ENCODE peak calls at places on chromosome 19, in seven cellular contexts. U, H, A, W, Q, Y and F are unnamed samples. For H3K79me2, the result is how much of the 10 kb centered on the place peaks cover.

GRCh38 chr19:31391518-31391917 is 42.3 kb upstream of the TSHZ3 start:
- DNase-seq in H (no peak), A (no peak), Q (no peak), Y (no peak), W (no peak), U (no peak), F (no peak)

GRCh38 chr19:10007811-10008211 is 2.5 kb downstream of the COL5A3 start:
- DNase-seq in U (peak), H (no peak), Y (no peak), Q (no peak), W (no peak), A (no peak), F (no peak)

GRCh38 chr19:19342086-19343015 is 21.7 kb downstream of the MAU2 start:
- DNase-seq in A (peak), Q (peak), H (peak), W (peak), U (peak), Y (peak), F (peak)

GRCh38 chr19:53007200-53008054 is 6.3 kb upstream of the ERVV-1 start:
- DNase-seq in Y (no peak), A (no peak), H (no peak), U (no peak), Q (no peak), W (no peak), F (no peak)

GRCh38 chr19:58568731-58569130 is 4.4 kb downstream of the MZF1 start:
- DNase-seq in W (no peak), A (no peak), Q (no peak), Y (no peak), U (no peak), H (no peak), F (no peak)

GRCh38 chr19:36963262-36963661 is 47.1 kb downstream of the ZNF568 start:
- DNase-seq in W (no peak), U (no peak), H (no peak), Y (no peak), A (no peak), Q (no peak), F (no peak)

GRCh38 chr19:17966497-17967257 is at the start of gene KCNN1:
- DNase-seq in Q (no peak), A (peak), U (no peak), H (peak), W (peak), Y (no peak), F (peak)

GRCh38 chr19:5627395-5627904 is 4.6 kb downstream of the SAFB start:
- DNase-seq in Y (no peak), H (peak), Q (no peak), W (no peak), A (peak), U (peak), F (peak)

GRCh38 chr19:43780706-43781525 is at the start of gene KCNN4:
- DNase-seq in U (peak), Q (peak), H (no peak), Y (peak), A (peak), W (peak), F (no peak)

GRCh38 chr19:11797491-11797890 is 832 bp upstream of the ZNF491 start:
- DNase-seq in A (peak), W (peak), Y (peak), H (peak), U (peak), Q (peak), F (peak)
- TF ChIP-seq EZH2phosphoT487 in A (no peak), W (no peak), Y (no peak), H (no peak), U (no peak), Q (no peak), F (no peak)

GRCh38 chr19:29971002-29971401 is 29.0 kb downstream of the URI1 start:
- DNase-seq in U (no peak), W (no peak), A (no peak), Y (no peak), H (no peak), Q (no peak), F (no peak)

GRCh38 chr19:29971648-29972047 is 29.6 kb downstream of the URI1 start:
- DNase-seq in U (no peak), A (no peak), W (no peak), Q (no peak), Y (no peak), H (no peak), F (no peak)

GRCh38 chr19:29976151-29976943 is 34.3 kb downstream of the URI1 start:
- DNase-seq in U (no peak), Y (no peak), Q (no peak), A (no peak), W (no peak), H (no peak), F (no peak)

GRCh38 chr19:29978139-29978538 is 36.1 kb downstream of the URI1 start:
- DNase-seq in W (no peak), U (peak), A (no peak), H (no peak), Y (no peak), Q (no peak), F (no peak)

GRCh38 chr19:29974701-29975100 is 32.7 kb downstream of the URI1 start:
- DNase-seq in Q (no peak), Y (no peak), U (no peak), H (no peak), A (no peak), W (no peak), F (no peak)
- H3K79me2 ChIP-seq in Q (half or more), Y (half or more), U (half or more), H (half or more), A (half or more), W (half or more), F (half or more)

GRCh38 chr19:23283925-23284324 is 33.7 kb upstream of the ZNF724 start:
- DNase-seq in H (peak), W (peak), A (peak), Q (peak), U (peak), Y (peak), F (peak)
- H3K27ac ChIP-seq in H (no peak), W (no peak), A (peak), Q (no peak), U (no peak), Y (no peak), F (no peak)

GRCh38 chr19:51564791-51565190 is 6.3 kb upstream of the ZNF175 start:
- DNase-seq in U (no peak), H (peak), A (peak), Q (no peak), Y (no peak), W (no peak), F (no peak)
- TF ChIP-seq EZH2phosphoT487 in U (no peak), H (no peak), A (no peak), Q (no peak), Y (no peak), W (no peak), F (no peak)

GRCh38 chr19:3807131-3807480 is 20.9 kb upstream of the MATK start:
- DNase-seq in A (no peak), W (no peak), H (no peak), U (no peak), Q (no peak), Y (no peak), F (no peak)

GRCh38 chr19:3810708-3811355 is 24.7 kb upstream of the MATK start:
- DNase-seq in A (no peak), Q (no peak), U (no peak), Y (no peak), H (no peak), W (no peak), F (no peak)

GRCh38 chr19:3807574-3808354 is 21.6 kb upstream of the MATK start:
- DNase-seq in Y (no peak), A (no peak), Q (no peak), H (no peak), W (no peak), U (no peak), F (no peak)

GRCh38 chr19:3808420-3809143 is 22.4 kb upstream of the MATK start:
- DNase-seq in Y (no peak), Q (no peak), H (no peak), A (no peak), U (no peak), W (no peak), F (no peak)

DNA sequence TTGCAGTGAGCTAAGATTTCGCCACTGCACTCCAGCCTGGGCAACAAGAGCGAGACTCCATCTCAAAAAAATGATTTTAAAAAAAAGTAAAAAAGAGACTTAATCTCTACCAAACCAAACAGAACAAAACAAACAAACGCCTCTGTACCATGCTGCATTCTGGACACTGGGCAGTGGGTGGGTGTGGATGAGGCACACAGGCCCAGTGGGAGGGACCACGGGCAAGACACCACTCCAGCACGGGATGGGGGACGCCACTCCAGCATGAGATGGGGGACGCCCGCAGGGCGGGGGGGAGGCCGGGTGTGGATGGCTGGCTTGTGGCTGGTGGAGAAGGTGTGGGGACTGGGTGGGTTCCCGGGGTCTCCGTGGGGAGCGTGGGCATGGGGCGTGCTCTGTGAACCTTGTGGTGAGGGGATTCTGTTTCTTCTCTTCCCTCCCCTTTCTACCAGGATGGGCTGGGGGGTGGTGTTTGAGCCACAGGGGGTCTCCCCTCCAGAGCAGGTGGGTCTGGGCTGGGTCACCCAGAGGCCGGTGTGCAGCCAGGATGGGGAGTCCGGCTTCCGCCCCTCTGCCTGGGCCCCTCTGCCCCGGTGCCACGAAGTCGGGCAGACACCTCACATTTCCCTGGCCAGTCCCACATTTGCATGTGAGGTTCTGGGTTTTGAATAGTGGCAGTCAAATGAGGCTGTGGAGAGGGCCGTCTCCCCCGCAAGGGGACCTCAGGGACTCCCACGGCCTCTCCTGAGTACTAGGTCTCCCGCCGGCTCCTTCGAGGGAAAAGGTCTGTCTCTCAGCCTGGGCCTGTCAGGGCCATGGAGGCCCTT is 23.9 kb upstream of the MATK start:
- DNase-seq in H (no peak), Y (no peak), Q (no peak), A (peak), W (no peak), U (no peak), F (no peak)
- H3K79me2 ChIP-seq in H (under half), Y (under half), Q (under half), A (under half), W (under half), U (under half), F (under half)

GRCh38 chr19:45469132-45469834 is 1.5 kb downstream of the FOSB start:
- DNase-seq in A (peak), U (peak), W (peak), Y (peak), Q (peak), H (peak), F (peak)

GRCh38 chr19:45468159-45468651 is 409 bp downstream of the FOSB start:
- DNase-seq in Q (no peak), U (peak), A (peak), W (peak), Y (no peak), H (no peak), F (peak)

GRCh38 chr19:45469835-45470146 is 2.0 kb downstream of the FOSB start:
- DNase-seq in A (peak), Y (no peak), Q (no peak), H (peak), W (no peak), U (no peak), F (no peak)

GRCh38 chr19:45467456-45468158 is at the start of gene FOSB:
- DNase-seq in W (peak), H (peak), Q (peak), Y (peak), A (peak), U (peak), F (peak)

DNA sequence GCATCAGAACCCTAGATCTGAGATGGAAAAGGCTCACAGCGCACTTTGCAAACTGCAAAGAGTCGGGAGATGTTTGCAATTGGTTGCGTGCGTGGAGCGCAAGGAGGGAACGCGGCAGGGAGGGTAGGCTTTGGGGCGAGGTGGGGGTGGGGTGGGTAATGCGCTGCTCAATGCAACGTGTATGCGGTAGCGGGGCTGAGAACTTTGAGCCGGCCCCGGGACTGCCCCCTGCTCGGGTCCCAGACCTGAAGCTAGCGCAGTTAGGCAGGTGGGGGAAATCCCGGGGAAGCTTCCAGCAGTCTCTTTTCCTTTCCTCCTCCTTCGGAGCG is 971 bp downstream of the FOSB start:
- DNase-seq in H (no peak), A (no peak), Y (no peak), Q (no peak), U (peak), W (no peak), F (no peak)
- H3K27ac ChIP-seq in H (peak), A (peak), Y (peak), Q (peak), U (peak), W (peak), F (no peak)

GRCh38 chr19:41426952-41427646 is at the start of gene B3GNT8:
- DNase-seq in A (no peak), Q (no peak), W (peak), U (peak), Y (no peak), H (peak), F (peak)
- TF ChIP-seq EZH2phosphoT487 in A (no peak), Q (no peak), W (no peak), U (no peak), Y (no peak), H (no peak), F (no peak)

DNA sequence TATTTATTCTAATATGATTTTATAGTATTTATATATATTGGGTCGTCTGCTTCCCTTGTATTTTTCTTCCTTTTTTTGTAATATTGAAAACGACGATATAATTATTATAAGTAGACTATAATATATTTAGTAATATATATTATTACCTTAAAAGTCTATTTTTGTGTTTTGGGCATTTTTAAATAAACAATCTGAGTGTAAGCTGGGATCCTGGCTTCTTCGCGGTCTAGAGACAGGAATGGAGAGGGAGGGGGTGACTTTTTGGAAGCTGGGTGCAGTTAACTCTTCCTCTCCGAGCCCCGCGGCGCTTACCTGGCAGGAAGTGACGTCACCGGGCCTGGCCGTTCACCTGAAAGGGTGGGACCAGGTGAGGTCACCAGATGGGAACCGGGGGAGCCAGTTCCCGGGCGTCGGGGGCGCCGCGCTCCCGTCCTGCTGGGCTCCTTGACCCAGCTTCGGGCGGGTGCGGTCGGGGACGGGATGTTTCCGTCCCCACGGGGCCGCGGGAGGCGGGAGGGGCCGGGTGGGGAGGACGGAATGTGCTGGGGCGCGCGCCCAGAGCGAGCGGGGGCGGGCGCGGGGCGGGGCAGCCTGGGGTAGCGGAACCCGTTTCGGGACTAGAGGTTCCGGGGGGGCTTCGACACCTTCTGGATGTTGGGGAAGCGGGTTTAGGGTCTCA is 2.7 kb downstream of the ZFP36 start:
- DNase-seq in A (peak), H (peak), Y (peak), U (peak), Q (peak), W (peak), F (no peak)
- H3K79me2 ChIP-seq in A (under half), H (under half), Y (under half), U (under half), Q (under half), W (half or more), F (under half)

GRCh38 chr19:8611890-8612806 is 1.6 kb upstream of the ADAMTS10 start:
- DNase-seq in A (no peak), W (peak), U (peak), Q (peak), Y (no peak), H (peak), F (no peak)

GRCh38 chr19:8610928-8611284 is 391 bp upstream of the ADAMTS10 start:
- DNase-seq in U (no peak), W (peak), Q (no peak), A (no peak), H (peak), Y (no peak), F (no peak)

GRCh38 chr19:8610041-8610927 is at the start of gene ADAMTS10:
- DNase-seq in W (peak), U (peak), Q (no peak), Y (no peak), H (peak), A (no peak), F (peak)

GRCh38 chr19:8612807-8613171 is 2.3 kb upstream of the ADAMTS10 start:
- DNase-seq in H (no peak), Q (no peak), U (no peak), Y (no peak), A (no peak), W (no peak), F (no peak)

GRCh38 chr19:8611391-8611883 is 922 bp upstream of the ADAMTS10 start:
- DNase-seq in U (peak), H (peak), Q (no peak), A (no peak), W (no peak), Y (no peak), F (no peak)
- H3K27ac ChIP-seq in U (peak), H (peak), Q (no peak), A (no peak), W (peak), Y (no peak), F (no peak)